ENCODE peak calls at places on chromosome 21, in seven cellular contexts. Y, E, W, Q, M, Z and D are unnamed samples.

GRCh38 chr21:41993744-41994143 is 16.4 kb downstream of the ZBTB21 start:
- DNase-seq in Q (no peak), M (no peak), W (no peak), Y (no peak), E (no peak), Z (no peak), D (no peak)

GRCh38 chr21:35697321-35697808 is 363.0 kb downstream of the SETD4 start:
- DNase-seq in E (peak), Q (no peak), W (no peak), Z (no peak), Y (peak), M (no peak), D (peak)

GRCh38 chr21:36403713-36404112 is 18.5 kb downstream of the CHAF1B start:
- DNase-seq in Z (no peak), Q (no peak), E (no peak), M (no peak), Y (no peak), W (no peak), D (no peak)

GRCh38 chr21:45405271-45405818 is 380 bp downstream of the COL18A1 start:
- DNase-seq in Z (no peak), W (no peak), M (no peak), Y (no peak), Q (no peak), E (peak), D (no peak)

GRCh38 chr21:42135386-42136040 is 64.4 kb downstream of the UMODL1 start:
- DNase-seq in M (no peak), Z (no peak), Q (no peak), Y (no peak), W (no peak), E (no peak), D (no peak)

GRCh38 chr21:37945036-37945435 is 28.8 kb upstream of the KCNJ6 start:
- DNase-seq in Q (no peak), Y (no peak), W (no peak), E (no peak), M (no peak), Z (no peak), D (no peak)

GRCh38 chr21:33643658-33644311 is 1.5 kb downstream of the ITSN1 start:
- DNase-seq in W (no peak), E (no peak), Q (no peak), M (no peak), Z (no peak), Y (no peak), D (no peak)

GRCh38 chr21:36693144-36694040 is 5.5 kb upstream of the SIM2 start:
- DNase-seq in Q (no peak), Y (no peak), E (no peak), Z (no peak), M (no peak), W (no peak), D (no peak)

GRCh38 chr21:45949928-45950739 is 31.4 kb upstream of the COL6A1 start:
- DNase-seq in Y (no peak), Q (no peak), W (no peak), M (no peak), E (no peak), Z (no peak), D (no peak)

GRCh38 chr21:33058468-33059318 is 11.2 kb upstream of the OLIG1 start:
- DNase-seq in Y (no peak), E (peak), W (no peak), Z (no peak), M (no peak), Q (no peak), D (no peak)

GRCh38 chr21:44539031-44539430 is 964 bp downstream of the KRTAP10-1 start:
- DNase-seq in W (no peak), M (no peak), Z (no peak), Q (no peak), E (no peak), Y (no peak), D (no peak)

GRCh38 chr21:25637846-25638245 is 1.2 kb upstream of the JAM2 start:
- DNase-seq in Z (no peak), W (no peak), Q (no peak), E (no peak), Y (no peak), M (no peak), D (no peak)

GRCh38 chr21:26845066-26845749 is at the start of gene ADAMTS1:
- DNase-seq in M (peak), Q (no peak), E (peak), Z (no peak), Y (no peak), W (no peak), D (no peak)